ENCODE peak calls at places on chromosome 5, in four cellular contexts. P is SK-N-SH, C is HCT116, J is K562. O is an unnamed sample.

GRCh38 chr5:36664762-36665161 is 58.4 kb downstream of the SLC1A3 start:
- DNase-seq in P (no peak), C (peak), J (no peak), O (no peak)

GRCh38 chr5:33888582-33888981 is 3.2 kb downstream of the ADAMTS12 start:
- DNase-seq in P (no peak), C (no peak), J (no peak), O (no peak)

GRCh38 chr5:140041492-140042421 is 1.3 kb downstream of the NRG2 start:
- DNase-seq in P (peak), C (no peak), J (no peak), O (no peak)

GRCh38 chr5:144972317-144972716 is 801.6 kb downstream of the KCTD16 start:
- DNase-seq in P (no peak), C (no peak), J (no peak), O (no peak)

GRCh38 chr5:72288923-72289322 is 31.1 kb downstream of the MRPS27 start:
- DNase-seq in P (no peak), C (no peak), J (no peak), O (no peak)

GRCh38 chr5:80193421-80193820 is 62.4 kb downstream of the SERINC5 start:
- DNase-seq in P (no peak), C (no peak), J (no peak), O (no peak)

GRCh38 chr5:138029944-138030343 is 2.9 kb downstream of the FAM13B start:
- DNase-seq in P (no peak), C (no peak), J (no peak), O (no peak)

GRCh38 chr5:14497276-14497675 is 84.3 kb upstream of the OTULINL start:
- DNase-seq in P (no peak), C (no peak), J (no peak), O (no peak)

GRCh38 chr5:138653502-138653901 is 78.3 kb upstream of the HSPA9 start:
- DNase-seq in P (no peak), C (peak), J (no peak), O (no peak)

GRCh38 chr5:1323803-1324173 is 21.1 kb downstream of the CLPTM1L start:
- DNase-seq in P (no peak), C (no peak), J (no peak), O (no peak)

GRCh38 chr5:163766936-163767670 is 261.7 kb downstream of the MAT2B start:
- DNase-seq in P (no peak), C (no peak), J (no peak), O (no peak)

GRCh38 chr5:102975040-102975439 is 144.9 kb downstream of the GIN1 start:
- DNase-seq in P (no peak), C (no peak), J (no peak), O (no peak)

GRCh38 chr5:53407373-53407772 is 73.1 kb upstream of the FST start:
- DNase-seq in P (no peak), C (no peak), J (no peak), O (no peak)

GRCh38 chr5:125032286-125032685 is 285.8 kb upstream of the ZNF608 start:
- DNase-seq in P (no peak), C (no peak), J (no peak), O (no peak)

GRCh38 chr5:73673161-73673591 is 47.2 kb downstream of the ARHGEF28 start:
- DNase-seq in P (no peak), C (no peak), J (no peak), O (peak)

GRCh38 chr5:44875661-44876250 is 67.0 kb downstream of the MRPS30 start:
- DNase-seq in P (no peak), C (peak), J (no peak), O (peak)

GRCh38 chr5:102722930-102723329 is 32.2 kb upstream of the PAM start:
- DNase-seq in P (no peak), C (no peak), J (no peak), O (no peak)

GRCh38 chr5:151222054-151222768 is 1.7 kb downstream of the CCDC69 start:
- DNase-seq in P (no peak), C (no peak), J (no peak), O (no peak)

GRCh38 chr5:108749130-108749861 is 1.6 kb downstream of the FER start:
- DNase-seq in P (peak), C (no peak), J (peak), O (no peak)

DNA sequence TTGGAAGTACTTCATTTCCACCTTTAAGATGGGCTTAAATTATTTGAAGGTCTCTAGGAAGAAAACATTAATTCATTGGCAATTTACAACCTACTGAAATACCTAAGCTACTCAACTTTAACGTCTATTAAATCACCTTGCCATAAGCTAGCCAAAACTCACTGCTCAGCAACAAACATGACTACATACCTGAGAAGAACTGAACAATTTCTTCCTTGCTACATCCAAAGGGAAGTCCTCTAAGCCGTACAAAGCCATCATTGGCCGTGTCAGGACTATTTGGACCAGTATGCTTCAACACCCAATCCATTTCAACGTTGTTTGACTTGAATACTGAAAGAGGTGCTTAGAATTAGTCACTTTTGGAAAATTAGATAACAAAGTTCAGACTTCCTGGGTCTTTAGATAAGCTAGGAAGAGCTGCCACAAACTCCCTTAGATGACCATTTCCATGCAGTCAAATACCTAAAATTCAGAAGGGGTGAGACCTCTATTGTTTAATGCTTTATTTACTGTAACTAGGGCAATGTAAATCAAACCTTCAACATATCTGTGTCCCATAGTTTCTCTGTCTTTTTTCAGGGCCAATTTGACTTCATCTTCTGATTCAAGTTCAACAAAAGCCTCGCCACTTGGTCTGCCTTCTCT is 2.6 kb downstream of the HNRNPH1 start:
- DNase-seq in P (no peak), C (no peak), J (no peak), O (no peak)
- TF ChIP-seq ELF1 in P (no peak), C (no peak), J (no peak), O (no peak)

GRCh38 chr5:7849531-7850240 is 1.2 kb downstream of the CFAP90 start:
- DNase-seq in P (peak), C (no peak), J (no peak), O (peak)
- TF ChIP-seq ELF1 in P (no peak), C (no peak), J (no peak), O (no peak)

GRCh38 chr5:131482556-131483088 is 152.4 kb downstream of the RAPGEF6 start:
- DNase-seq in P (no peak), C (no peak), J (no peak), O (no peak)

GRCh38 chr5:131491749-131492148 is 143.3 kb downstream of the RAPGEF6 start:
- DNase-seq in P (no peak), C (no peak), J (no peak), O (no peak)

GRCh38 chr5:131488463-131488862 is 146.6 kb downstream of the RAPGEF6 start:
- DNase-seq in P (no peak), C (no peak), J (no peak), O (no peak)
- TF ChIP-seq ELF1 in P (no peak), C (no peak), J (no peak), O (no peak)

GRCh38 chr5:92835712-92836111 is 745.3 kb downstream of the NR2F1-AS1 start:
- DNase-seq in P (no peak), C (no peak), J (no peak), O (no peak)

GRCh38 chr5:92838253-92838652 is 742.8 kb downstream of the NR2F1-AS1 start:
- DNase-seq in P (no peak), C (peak), J (no peak), O (peak)

GRCh38 chr5:92841604-92842155 is 739.3 kb downstream of the NR2F1-AS1 start:
- DNase-seq in P (no peak), C (no peak), J (no peak), O (no peak)

GRCh38 chr5:92836861-92837755 is 743.9 kb downstream of the NR2F1-AS1 start:
- DNase-seq in P (no peak), C (no peak), J (no peak), O (no peak)
- TF ChIP-seq ELF1 in P (no peak), C (no peak), J (no peak), O (no peak)